ENCODE peak calls at places on chromosomes 5 and 9, in six cellular contexts. O is retinal pigment epithelial cell, I is psoas muscle, W is stomach, J is WTC11, H is AG10803. L is an unnamed sample.

GRCh38 chr5:179907570-179908324 is at the start of gene TBC1D9B:
- DNase-seq in J (peak; percentile 60), I (peak; percentile 85), O (no peak), H (peak; percentile 61), W (peak; percentile 69), L (peak; percentile 47)

GRCh38 chr9:126965541-126966428 is 51.2 kb downstream of the RALGPS1 start:
- DNase-seq in J (peak; percentile 57), I (peak; percentile 68), W (peak; percentile 46), O (peak; percentile 35), H (peak; percentile 58), L (peak; percentile 39)

GRCh38 chr9:135079018-135079417 is 8.4 kb upstream of the OLFM1 start:
- DNase-seq in J (no peak), W (peak; percentile 13), O (no peak), I (no peak), H (no peak), L (no peak)

GRCh38 chr9:82558855-82559615 is 503.9 kb downstream of the RASEF start:
- DNase-seq in I (no peak), H (no peak), W (no peak), J (no peak), O (no peak), L (no peak)

GRCh38 chr9:122206118-122207046 is 22.4 kb downstream of the LHX6 start:
- DNase-seq in I (no peak), W (no peak), O (peak; percentile 73), J (no peak), H (peak; percentile 85), L (no peak)

GRCh38 chr9:94805585-94805984 is 79.1 kb downstream of the AOPEP start:
- DNase-seq in O (peak; percentile 91), J (no peak), I (no peak), W (no peak), H (peak; percentile 98), L (no peak)

GRCh38 chr5:65262094-65262493 is 219.6 kb downstream of the ADAMTS6 start:
- DNase-seq in I (no peak), J (no peak), W (no peak), H (no peak), O (no peak), L (no peak)

GRCh38 chr5:157476699-157477408 is 16.8 kb downstream of the NIPAL4 start:
- DNase-seq in J (peak; percentile 30), W (peak; percentile 43), I (no peak), O (peak; percentile 26), H (peak; percentile 74), L (peak; percentile 31)

GRCh38 chr9:86303316-86303975 is 21.1 kb upstream of the ISCA1 start:
- DNase-seq in I (no peak), O (no peak), W (no peak), J (no peak), H (no peak), L (no peak)

GRCh38 chr9:28853487-28853886 is 1280.2 kb upstream of the C9orf72 start:
- DNase-seq in O (no peak), H (no peak), W (no peak), I (no peak), J (no peak), L (no peak)
- TF ChIP-seq CTCF in O (no peak), H (no peak), W (no peak), I (no peak), J (no peak), L (no peak)

DNA sequence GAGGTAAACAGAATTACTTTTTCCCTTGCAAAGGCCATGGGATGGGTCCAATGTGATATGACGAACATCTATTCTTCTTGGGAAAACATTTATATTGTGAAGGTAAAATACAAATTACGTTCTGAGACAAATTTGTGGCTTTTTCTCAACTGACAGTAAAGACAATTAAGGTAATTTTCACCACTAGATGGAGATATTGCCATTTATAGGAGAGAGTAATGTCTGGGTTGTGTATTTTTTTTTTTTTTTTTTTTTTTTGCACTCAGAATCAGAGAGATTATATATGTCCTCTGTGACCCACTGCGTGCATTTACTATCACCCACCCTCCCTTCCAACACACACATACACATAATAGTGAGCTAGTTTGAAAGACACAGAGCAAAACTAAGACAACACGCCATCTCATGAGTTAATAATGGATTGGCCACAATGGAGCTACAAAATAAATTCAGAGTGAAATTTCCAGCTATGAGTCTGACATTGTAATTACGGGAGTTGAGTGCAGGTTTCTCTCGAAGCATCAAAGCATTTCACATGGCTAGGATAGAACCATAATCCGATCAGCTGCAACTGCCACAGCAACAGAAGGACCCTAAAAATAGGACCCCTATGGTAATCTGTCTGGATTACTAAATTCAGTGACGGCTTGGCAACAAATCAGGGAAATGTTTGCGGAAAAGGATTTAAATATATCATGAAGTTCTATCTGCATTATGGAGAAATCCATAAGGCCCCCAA is 49.2 kb downstream of the ANXA1 start:
- DNase-seq in J (no peak), H (peak; percentile 35), I (no peak), O (no peak), W (no peak), L (no peak)
- TF ChIP-seq CTCF in J (peak; percentile 29), H (peak; percentile 67), I (peak; percentile 41), O (peak; percentile 43), W (peak; percentile 36), L (peak; percentile 79)

GRCh38 chr5:34684980-34685352 is 28.8 kb downstream of the RAI14 start:
- DNase-seq in J (no peak), H (no peak), O (no peak), W (no peak), I (no peak), L (no peak)
- TF ChIP-seq CTCF in J (no peak), H (no peak), O (no peak), W (no peak), I (no peak), L (no peak)

GRCh38 chr5:15783734-15784133 is 283.8 kb downstream of the FBXL7 start:
- DNase-seq in O (no peak), J (no peak), W (no peak), H (no peak), I (no peak), L (no peak)
- TF ChIP-seq CTCF in O (no peak), J (no peak), W (no peak), H (no peak), I (no peak), L (no peak)

GRCh38 chr5:169390265-169390664 is 89.3 kb upstream of the SLIT3 start:
- DNase-seq in W (no peak), O (no peak), J (no peak), H (no peak), I (no peak), L (no peak)
- TF ChIP-seq CTCF in W (no peak), O (peak; percentile 8), J (no peak), H (no peak), I (no peak), L (no peak)

GRCh38 chr5:66595877-66596790 is at the start of gene MAST4:
- DNase-seq in W (peak; percentile 92), H (peak; percentile 77), J (peak; percentile 96), O (peak; percentile 43), I (peak; percentile 90), L (peak; percentile 83)

GRCh38 chr5:66602621-66603020 is 6.4 kb downstream of the MAST4 start:
- DNase-seq in W (no peak), J (no peak), H (no peak), O (no peak), I (no peak), L (no peak)

DNA sequence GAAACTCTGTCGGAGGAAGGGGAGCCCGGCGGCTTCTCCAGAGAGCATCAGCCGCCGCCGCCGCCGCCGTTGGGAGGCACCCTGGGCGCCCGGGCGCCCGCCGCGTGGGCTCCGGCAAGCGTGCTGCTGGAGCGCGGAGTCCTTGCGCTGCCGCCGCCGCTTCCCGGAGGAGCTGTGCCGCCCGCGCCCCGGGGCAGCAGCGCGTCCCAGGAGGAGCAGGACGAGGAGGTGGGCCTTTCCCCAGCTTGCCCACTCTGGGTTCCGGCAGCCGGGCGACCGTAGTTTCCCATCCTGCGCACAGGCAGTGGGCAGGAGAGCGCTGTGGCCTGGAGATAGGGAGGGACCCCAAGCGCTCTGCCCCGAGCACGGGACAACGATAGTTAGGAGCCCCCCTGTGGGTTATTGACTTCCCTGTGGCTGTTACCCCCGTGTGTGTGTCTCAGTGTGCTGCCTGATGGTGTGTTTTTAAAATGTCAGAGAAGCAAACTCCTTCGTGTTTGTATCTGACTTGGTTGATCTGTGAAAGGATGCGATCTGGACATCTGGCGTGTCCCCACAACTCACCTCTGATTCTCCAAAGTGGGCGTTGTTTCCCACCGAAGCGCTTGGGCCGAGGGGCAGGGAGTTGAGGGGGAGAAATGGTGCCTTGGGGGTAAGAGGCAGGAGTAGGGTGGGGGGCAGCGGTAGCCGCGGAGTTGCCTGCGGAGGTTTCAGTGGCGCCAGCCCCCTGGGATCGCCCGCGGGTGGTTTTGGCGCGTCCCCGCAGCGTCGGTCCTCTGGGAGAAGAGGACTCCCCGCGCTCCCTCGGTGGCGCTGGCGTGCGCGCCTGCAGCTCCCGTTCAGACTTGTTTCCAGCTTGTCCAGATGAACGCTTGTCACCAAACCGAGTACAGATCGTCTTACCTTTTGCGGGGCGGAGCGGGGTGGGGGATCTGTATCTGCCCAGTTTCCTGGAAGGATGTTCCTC is 881 bp downstream of the MAST4 start:
- DNase-seq in W (peak; percentile 37), I (peak; percentile 58), J (peak; percentile 47), O (no peak), H (peak; percentile 13), L (peak; percentile 23)
- TF ChIP-seq CTCF in W (no peak), I (no peak), J (no peak), O (no peak), H (no peak), L (no peak)